ENCODE peak calls at places on chromosomes 11 and 22, in eight cellular contexts. B, M, X, U, O, W, P and E are unnamed samples.
A peak's percentile ranks its signal among the peaks of the same experiment; 100 is the strongest.

GRCh38 chr11:75346912-75347647 is 4.4 kb downstream of the ARRB1 start:
- DNase-seq in B (peak; percentile 49), M (no peak), X (no peak), U (peak; percentile 39), O (no peak), W (peak; percentile 82), P (no peak), E (no peak)

GRCh38 chr11:122168218-122168617 is 52.2 kb upstream of the BLID start:
- DNase-seq in B (no peak), M (no peak), X (no peak), U (no peak), O (no peak), W (no peak), P (no peak), E (no peak)

GRCh38 chr22:31474743-31475142 is 14.9 kb downstream of the EIF4ENIF1 start:
- DNase-seq in B (peak; percentile 89), M (no peak), X (no peak), U (no peak), O (no peak), W (no peak), P (no peak), E (no peak)

GRCh38 chr11:15212876-15213275 is 98.2 kb downstream of the INSC start:
- DNase-seq in B (no peak), M (no peak), X (no peak), U (no peak), O (no peak), W (no peak), P (no peak), E (no peak)

GRCh38 chr22:33952776-33953175 is 32.5 kb upstream of the LARGE1 start:
- DNase-seq in B (no peak), M (no peak), X (no peak), U (no peak), O (no peak), W (no peak), P (no peak), E (no peak)

GRCh38 chr22:17830041-17830961 is 56.0 kb upstream of the BID start:
- DNase-seq in B (peak; percentile 75), M (peak; percentile 85), X (peak; percentile 90), U (peak; percentile 92), O (peak; percentile 97), W (peak; percentile 93), P (peak; percentile 80), E (peak; percentile 87)

GRCh38 chr11:117664897-117665296 is 132.1 kb downstream of the DSCAML1 start:
- DNase-seq in B (no peak), M (no peak), X (no peak), U (no peak), O (no peak), W (no peak), P (no peak), E (no peak)

GRCh38 chr11:63767415-63768231 is 952 bp downstream of the ZFTA start:
- DNase-seq in B (peak; percentile 74), M (peak; percentile 69), X (peak; percentile 50), U (peak; percentile 65), O (peak; percentile 73), W (peak; percentile 85), P (peak; percentile 49), E (peak; percentile 48)

GRCh38 chr11:6693342-6694228 is 10.4 kb upstream of the MRPL17 start:
- DNase-seq in B (peak; percentile 84), M (peak; percentile 33), X (no peak), U (peak; percentile 22), O (peak; percentile 26), W (peak; percentile 76), P (no peak), E (peak; percentile 18)

DNA sequence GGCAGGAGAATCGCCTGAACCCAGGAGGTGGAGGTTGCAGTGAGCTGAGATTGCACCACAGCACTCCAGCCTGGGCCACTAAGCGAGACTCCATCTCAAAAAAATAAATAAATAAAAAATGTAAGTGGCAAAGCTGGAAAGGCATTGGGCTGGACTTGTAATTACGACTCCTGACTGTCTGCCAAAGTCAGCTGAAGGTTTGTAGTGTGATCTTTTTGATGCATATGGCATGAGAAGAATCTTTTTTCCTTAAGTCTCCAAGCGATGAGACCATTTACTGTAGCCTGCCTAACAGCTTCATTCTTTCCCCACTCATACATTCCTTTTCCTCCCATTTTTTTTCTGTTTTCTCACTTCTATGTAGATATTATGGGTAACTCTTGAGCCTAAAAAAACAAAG is 24.8 kb downstream of the CTNND1 start:
- DNase-seq in B (peak; percentile 38), M (no peak), X (no peak), U (no peak), O (no peak), W (no peak), P (no peak), E (no peak)
- H3K4me1 ChIP-seq in B (peaks cover 15% of the 10 kb centered on the region), M (peaks cover 66% of the 10 kb centered on the region), X (peaks cover 80% of the 10 kb centered on the region), U (peaks cover 19% of the 10 kb centered on the region), O (no peaks in the 10 kb centered on the region), W (peaks cover 95% of the 10 kb centered on the region), P (peaks cover 44% of the 10 kb centered on the region), E (peaks cover 63% of the 10 kb centered on the region)

GRCh38 chr22:21015051-21016006 is at the start of gene P2RX6:
- DNase-seq in B (peak; percentile 13), M (no peak), X (no peak), U (no peak), O (no peak), W (no peak), P (no peak), E (peak; percentile 47)

GRCh38 chr22:21013742-21014201 is 1.2 kb upstream of the P2RX6 start:
- DNase-seq in B (no peak), M (no peak), X (no peak), U (no peak), O (no peak), W (no peak), P (no peak), E (no peak)

GRCh38 chr22:21016644-21017420 is 1.9 kb downstream of the P2RX6 start:
- DNase-seq in B (no peak), M (no peak), X (no peak), U (no peak), O (no peak), W (no peak), P (no peak), E (no peak)

GRCh38 chr22:21012446-21013407 is 2.2 kb upstream of the P2RX6 start:
- DNase-seq in B (no peak), M (no peak), X (no peak), U (no peak), O (no peak), W (no peak), P (no peak), E (no peak)

GRCh38 chr22:21014202-21015050 is 539 bp upstream of the P2RX6 start:
- DNase-seq in B (peak; percentile 88), M (peak; percentile 92), X (peak; percentile 62), U (peak; percentile 89), O (peak; percentile 57), W (peak; percentile 94), P (peak; percentile 93), E (peak; percentile 78)
- TF ChIP-seq POLR2A in B (no peak), M (peak; percentile 29), X (no peak), U (no peak), O (no peak), W (no peak), P (no peak), E (no peak)

GRCh38 chr11:126350811-126351210 is 4.7 kb upstream of the ST3GAL4 start:
- DNase-seq in B (no peak), M (no peak), X (no peak), U (no peak), O (no peak), W (no peak), P (no peak), E (no peak)

GRCh38 chr11:126354631-126355323 is 709 bp upstream of the ST3GAL4 start:
- DNase-seq in B (no peak), M (no peak), X (no peak), U (no peak), O (no peak), W (peak; percentile 53), P (no peak), E (no peak)

GRCh38 chr11:126352934-126353801 is 2.3 kb upstream of the ST3GAL4 start:
- DNase-seq in B (peak; percentile 75), M (no peak), X (no peak), U (no peak), O (no peak), W (no peak), P (no peak), E (no peak)

GRCh38 chr11:126348806-126349582 is 6.5 kb upstream of the ST3GAL4 start:
- DNase-seq in B (peak; percentile 36), M (no peak), X (no peak), U (no peak), O (no peak), W (no peak), P (no peak), E (no peak)

DNA sequence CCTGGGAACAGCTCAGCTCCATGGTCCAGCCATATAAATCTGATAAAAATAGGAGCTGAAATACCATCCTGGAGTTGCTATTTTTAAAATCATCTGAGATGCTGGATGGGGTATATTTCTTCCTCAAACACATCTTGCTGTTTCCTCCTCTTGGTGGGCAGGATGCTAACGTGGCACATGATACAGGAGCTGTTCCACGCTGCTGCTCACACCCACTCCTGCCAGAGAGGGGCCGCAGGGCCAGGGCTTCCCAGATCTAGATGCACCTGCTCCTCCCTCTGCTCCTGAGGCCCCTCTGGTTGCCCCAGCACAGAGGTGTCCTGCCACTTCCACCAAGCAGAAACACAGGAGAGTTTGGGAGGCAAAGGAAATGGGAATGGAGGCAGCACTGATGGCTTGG is 3.3 kb upstream of the ST3GAL4 start:
- DNase-seq in B (no peak), M (no peak), X (no peak), U (no peak), O (no peak), W (no peak), P (no peak), E (no peak)
- H3K4me1 ChIP-seq in B (peaks cover 26% of the 10 kb centered on the region), M (peaks cover 43% of the 10 kb centered on the region), X (peaks cover 45% of the 10 kb centered on the region), U (peaks cover 6% of the 10 kb centered on the region), O (no peaks in the 10 kb centered on the region), W (peaks cover 78% of the 10 kb centered on the region), P (no peaks in the 10 kb centered on the region), E (peaks cover 53% of the 10 kb centered on the region)

DNA sequence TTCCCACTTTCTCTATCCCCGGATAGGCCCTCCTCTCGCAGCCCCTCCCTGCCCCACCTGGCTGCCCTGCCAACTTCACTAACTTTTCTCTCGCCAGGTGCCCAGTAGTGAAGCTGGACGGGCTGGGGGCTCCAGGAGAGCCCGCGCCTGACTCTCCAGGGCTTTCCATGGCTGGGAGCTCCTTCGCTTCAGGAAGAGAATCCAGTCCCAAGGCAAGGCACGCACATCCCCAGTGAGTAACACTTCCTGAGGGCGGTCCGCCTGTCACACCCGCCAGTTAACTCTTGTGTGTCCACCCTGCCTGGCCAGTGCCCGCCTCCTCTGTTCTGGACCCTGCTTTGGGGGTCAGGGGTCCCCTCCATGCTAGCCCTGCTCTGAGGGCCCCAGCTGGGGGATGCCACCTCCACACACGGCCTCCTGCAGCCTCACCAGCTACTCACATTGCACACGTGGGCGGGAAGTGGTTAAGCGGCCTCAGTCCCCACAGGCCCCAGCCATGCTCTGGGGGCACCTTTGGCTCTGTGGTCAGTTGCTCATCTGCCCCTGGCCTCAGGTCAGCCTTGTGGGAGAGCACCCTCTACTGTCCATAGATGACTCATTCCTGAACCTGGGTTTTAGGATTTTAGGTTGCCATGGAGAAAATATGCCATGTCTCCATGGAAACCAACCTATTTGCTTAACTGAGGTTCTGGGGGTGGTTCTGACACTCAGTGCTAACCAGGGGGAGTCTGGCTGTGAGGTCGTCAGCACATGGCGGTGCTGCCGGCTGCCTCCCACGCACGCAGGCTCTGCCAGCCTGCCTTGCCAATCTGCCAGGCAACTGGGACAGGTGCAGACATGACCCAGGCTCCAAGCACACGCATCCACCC is at the start of gene RIN1:
- DNase-seq in B (peak; percentile 99), M (no peak), X (peak; percentile 57), U (peak; percentile 65), O (no peak), W (peak; percentile 83), P (peak; percentile 44), E (peak; percentile 42)
- TF ChIP-seq POLR2A in B (peak; percentile 97), M (no peak), X (peak; percentile 52), U (peak; percentile 18), O (no peak), W (no peak), P (peak; percentile 45), E (peak; percentile 40)

GRCh38 chr11:1752907-1753425 is 2.6 kb upstream of the IFITM10 start:
- DNase-seq in B (no peak), M (no peak), X (no peak), U (no peak), O (no peak), W (no peak), P (no peak), E (no peak)
- H3K4me1 ChIP-seq in B (peaks cover 8% of the 10 kb centered on the region), M (peaks cover 38% of the 10 kb centered on the region), X (peaks cover 38% of the 10 kb centered on the region), U (peaks cover 10% of the 10 kb centered on the region), O (no peaks in the 10 kb centered on the region), W (peaks cover 18% of the 10 kb centered on the region), P (peaks cover 34% of the 10 kb centered on the region), E (peaks cover 81% of the 10 kb centered on the region)